ENCODE peak calls at places on chromosomes 12 and 14, in eight cellular contexts. One of them, this sample, is unnamed.

GRCh38 chr12:118783703-118784102 is 197.6 kb upstream of the SRRM4 start:
- DNase-seq in globus pallidus: no peak
- DNase-seq in nucleus accumbens: no peak
- DNase-seq in LoVo: no peak
- DNase-seq in foreskin melanocyte: no peak
- DNase-seq in T follicular helper cell: no peak
- DNase-seq in GM23248: no peak
- DNase-seq in midbrain: no peak
- DNase-seq in this sample: no peak

GRCh38 chr12:46390881-46391280 is 18.3 kb upstream of the SLC38A2 start:
- DNase-seq in globus pallidus: no peak
- DNase-seq in nucleus accumbens: no peak
- DNase-seq in LoVo: no peak
- DNase-seq in foreskin melanocyte: no peak
- DNase-seq in T follicular helper cell: no peak
- DNase-seq in GM23248: no peak
- DNase-seq in midbrain: no peak
- DNase-seq in this sample: no peak

GRCh38 chr12:123494124-123494843 is 36.3 kb downstream of the SNRNP35 start:
- DNase-seq in globus pallidus: no peak
- DNase-seq in nucleus accumbens: no peak
- DNase-seq in LoVo: no peak
- DNase-seq in foreskin melanocyte: no peak
- DNase-seq in T follicular helper cell: no peak
- DNase-seq in GM23248: no peak
- DNase-seq in midbrain: no peak
- DNase-seq in this sample: no peak

GRCh38 chr12:128111951-128112350 is 155.0 kb upstream of the TMEM132C start:
- DNase-seq in globus pallidus: no peak
- DNase-seq in nucleus accumbens: no peak
- DNase-seq in LoVo: no peak
- DNase-seq in foreskin melanocyte: no peak
- DNase-seq in T follicular helper cell: no peak
- DNase-seq in GM23248: no peak
- DNase-seq in midbrain: no peak
- DNase-seq in this sample: no peak

GRCh38 chr12:54352022-54352531 is 12.2 kb downstream of the GPR84 start:
- DNase-seq in globus pallidus: peak; percentile 77
- DNase-seq in nucleus accumbens: peak; percentile 32
- DNase-seq in LoVo: no peak
- DNase-seq in foreskin melanocyte: no peak
- DNase-seq in T follicular helper cell: peak; percentile 19
- DNase-seq in GM23248: peak; percentile 80
- DNase-seq in midbrain: peak; percentile 80
- DNase-seq in this sample: no peak

GRCh38 chr12:7155471-7156034 is 25.4 kb downstream of the CLSTN3 start:
- DNase-seq in globus pallidus: no peak
- DNase-seq in nucleus accumbens: no peak
- DNase-seq in LoVo: no peak
- DNase-seq in foreskin melanocyte: no peak
- DNase-seq in T follicular helper cell: no peak
- DNase-seq in GM23248: no peak
- DNase-seq in midbrain: no peak
- DNase-seq in this sample: no peak

GRCh38 chr14:54804720-54805060 is 97.9 kb downstream of the GCH1 start:
- DNase-seq in globus pallidus: no peak
- DNase-seq in nucleus accumbens: no peak
- DNase-seq in LoVo: no peak
- DNase-seq in foreskin melanocyte: no peak
- DNase-seq in T follicular helper cell: no peak
- DNase-seq in GM23248: no peak
- DNase-seq in midbrain: no peak
- DNase-seq in this sample: no peak

GRCh38 chr14:78088941-78089340 is 81.2 kb upstream of the NRXN3 start:
- DNase-seq in globus pallidus: no peak
- DNase-seq in nucleus accumbens: no peak
- DNase-seq in LoVo: no peak
- DNase-seq in foreskin melanocyte: no peak
- DNase-seq in T follicular helper cell: no peak
- DNase-seq in GM23248: no peak
- DNase-seq in midbrain: no peak
- DNase-seq in this sample: no peak

GRCh38 chr12:66403746-66404145 is 101.5 kb downstream of the HELB start:
- DNase-seq in globus pallidus: peak; percentile 41
- DNase-seq in nucleus accumbens: no peak
- DNase-seq in LoVo: no peak
- DNase-seq in foreskin melanocyte: no peak
- DNase-seq in T follicular helper cell: no peak
- DNase-seq in GM23248: no peak
- DNase-seq in midbrain: no peak
- DNase-seq in this sample: no peak

GRCh38 chr12:106146987-106147386 is 8.2 kb upstream of the NUAK1 start:
- DNase-seq in globus pallidus: no peak
- DNase-seq in nucleus accumbens: no peak
- DNase-seq in LoVo: no peak
- DNase-seq in foreskin melanocyte: no peak
- DNase-seq in T follicular helper cell: no peak
- DNase-seq in GM23248: no peak
- DNase-seq in midbrain: no peak
- DNase-seq in this sample: no peak

GRCh38 chr12:48985475-48985897 is 7.4 kb downstream of the WNT1 start:
- DNase-seq in globus pallidus: no peak
- DNase-seq in nucleus accumbens: no peak
- DNase-seq in LoVo: no peak
- DNase-seq in foreskin melanocyte: no peak
- DNase-seq in T follicular helper cell: no peak
- DNase-seq in GM23248: no peak
- DNase-seq in midbrain: no peak
- DNase-seq in this sample: no peak

GRCh38 chr12:8687846-8688601 is 9.8 kb upstream of the RIMKLB start:
- DNase-seq in globus pallidus: peak; percentile 67
- DNase-seq in nucleus accumbens: peak; percentile 51
- DNase-seq in LoVo: peak; percentile 58
- DNase-seq in foreskin melanocyte: peak; percentile 87
- DNase-seq in T follicular helper cell: no peak
- DNase-seq in GM23248: peak; percentile 81
- DNase-seq in midbrain: peak; percentile 57
- DNase-seq in this sample: peak; percentile 63

GRCh38 chr14:75514673-75515630 is 7.3 kb upstream of the BATF start:
- DNase-seq in globus pallidus: no peak
- DNase-seq in nucleus accumbens: no peak
- DNase-seq in LoVo: no peak
- DNase-seq in foreskin melanocyte: peak; percentile 18
- DNase-seq in T follicular helper cell: peak; percentile 23
- DNase-seq in GM23248: peak; percentile 59
- DNase-seq in midbrain: no peak
- DNase-seq in this sample: no peak

GRCh38 chr14:97832734-97833133 is 1035.6 kb downstream of the VRK1 start:
- DNase-seq in globus pallidus: no peak
- DNase-seq in nucleus accumbens: no peak
- DNase-seq in LoVo: no peak
- DNase-seq in foreskin melanocyte: no peak
- DNase-seq in T follicular helper cell: no peak
- DNase-seq in GM23248: no peak
- DNase-seq in midbrain: no peak
- DNase-seq in this sample: no peak

GRCh38 chr14:68395585-68395984 is 397.3 kb downstream of the ZFP36L1 start:
- DNase-seq in globus pallidus: no peak
- DNase-seq in nucleus accumbens: no peak
- DNase-seq in LoVo: no peak
- DNase-seq in foreskin melanocyte: no peak
- DNase-seq in T follicular helper cell: no peak
- DNase-seq in GM23248: peak; percentile 91
- DNase-seq in midbrain: no peak
- DNase-seq in this sample: no peak

GRCh38 chr14:93954900-93955891 is 21.2 kb downstream of the ASB2 start:
- DNase-seq in globus pallidus: no peak
- DNase-seq in nucleus accumbens: no peak
- DNase-seq in LoVo: no peak
- DNase-seq in foreskin melanocyte: no peak
- DNase-seq in T follicular helper cell: peak; percentile 34
- DNase-seq in GM23248: no peak
- DNase-seq in midbrain: no peak
- DNase-seq in this sample: no peak

GRCh38 chr14:58899317-58899713 is 261.6 kb downstream of the DACT1 start:
- DNase-seq in globus pallidus: no peak
- DNase-seq in nucleus accumbens: no peak
- DNase-seq in LoVo: no peak
- DNase-seq in foreskin melanocyte: no peak
- DNase-seq in T follicular helper cell: no peak
- DNase-seq in GM23248: peak; percentile 90
- DNase-seq in midbrain: no peak
- DNase-seq in this sample: no peak

GRCh38 chr12:79566452-79566851 is 124.3 kb downstream of the PAWR start:
- DNase-seq in globus pallidus: no peak
- DNase-seq in nucleus accumbens: no peak
- DNase-seq in LoVo: peak; percentile 56
- DNase-seq in foreskin melanocyte: no peak
- DNase-seq in T follicular helper cell: no peak
- DNase-seq in GM23248: no peak
- DNase-seq in midbrain: no peak
- DNase-seq in this sample: no peak

GRCh38 chr12:71759941-71760340 is 5.3 kb downstream of the RAB21 start:
- DNase-seq in globus pallidus: no peak
- DNase-seq in nucleus accumbens: no peak
- DNase-seq in LoVo: no peak
- DNase-seq in foreskin melanocyte: no peak
- DNase-seq in T follicular helper cell: no peak
- DNase-seq in GM23248: no peak
- DNase-seq in midbrain: no peak
- DNase-seq in this sample: no peak